ENCODE peak calls at places on chromosomes 4 and X, in nine cellular contexts. S, M, L, R, D, H, F, I and U are unnamed samples.
A peak's percentile ranks its signal among the peaks of the same experiment; 100 is the strongest.

GRCh38 chrX:39630344-39630743 is 467.4 kb downstream of the BCOR start:
- DNase-seq in R (no peak), D (no peak), H (no peak), L (no peak), S (no peak), F (no peak), M (no peak), I (no peak), U (no peak)

GRCh38 chrX:39726810-39727209 is 370.9 kb downstream of the BCOR start:
- DNase-seq in H (no peak), F (no peak), R (peak; percentile 16), D (peak; percentile 74), M (no peak), S (peak; percentile 64), L (no peak), I (no peak), U (no peak)

GRCh38 chr4:125317526-125317880 is 2.7 kb downstream of the FAT4 start:
- DNase-seq in F (no peak), L (peak; percentile 66), S (peak; percentile 62), I (peak; percentile 63), D (peak; percentile 46), R (peak; percentile 14), H (peak; percentile 24), M (no peak), U (no peak)

GRCh38 chr4:38306482-38307071 is 346.4 kb downstream of the PTTG2 start:
- DNase-seq in R (no peak), M (no peak), L (no peak), H (no peak), F (no peak), I (no peak), D (no peak), S (no peak), U (no peak)

GRCh38 chr4:8737601-8738279 is 133.9 kb downstream of the HMX1 start:
- DNase-seq in I (peak; percentile 37), M (no peak), R (no peak), L (no peak), D (no peak), F (no peak), H (no peak), S (no peak), U (no peak)

GRCh38 chrX:38804481-38805293 is 3.4 kb downstream of the MID1IP1 start:
- DNase-seq in R (peak; percentile 23), F (peak; percentile 78), M (peak; percentile 43), L (peak; percentile 71), I (peak; percentile 72), S (peak; percentile 42), H (no peak), D (peak; percentile 25), U (no peak)

GRCh38 chr4:86971355-86971683 is 36.5 kb downstream of the AFF1 start:
- DNase-seq in D (no peak), L (no peak), I (no peak), S (no peak), M (no peak), F (no peak), H (no peak), R (no peak), U (no peak)

GRCh38 chrX:75155454-75155829 is 641 bp downstream of the ABCB7 start:
- DNase-seq in D (no peak), I (no peak), M (no peak), S (no peak), R (no peak), F (no peak), H (peak; percentile 4), L (no peak), U (no peak)

GRCh38 chr4:107824367-107825071 is at the start of gene SGMS2:
- DNase-seq in M (peak; percentile 90), S (peak; percentile 92), D (peak; percentile 89), I (peak; percentile 93), R (peak; percentile 84), H (peak; percentile 95), F (peak; percentile 92), L (peak; percentile 89), U (peak; percentile 84)

GRCh38 chrX:332916-333610 is 14.5 kb upstream of the GTPBP6 start:
- DNase-seq in D (no peak), L (peak; percentile 51), M (no peak), R (no peak), I (peak; percentile 48), F (peak; percentile 74), S (no peak), H (no peak), U (no peak)

GRCh38 chr4:87559090-87559837 is 30.1 kb upstream of the SPARCL1 start:
- DNase-seq in R (peak; percentile 22), I (no peak), F (no peak), L (no peak), M (no peak), S (no peak), H (no peak), D (no peak), U (peak; percentile 79)

GRCh38 chr4:113822555-113823290 is 61.2 kb upstream of the CAMK2D start:
- DNase-seq in M (no peak), F (no peak), D (no peak), S (no peak), R (no peak), H (no peak), L (no peak), I (no peak), U (no peak)

GRCh38 chrX:134019567-134020206 is 34.3 kb upstream of the GPC3 start:
- DNase-seq in F (no peak), R (no peak), L (no peak), H (no peak), M (no peak), I (no peak), S (no peak), D (no peak), U (no peak)

GRCh38 chrX:134024686-134025377 is 39.4 kb upstream of the GPC3 start:
- DNase-seq in F (no peak), M (no peak), I (no peak), S (no peak), H (no peak), R (no peak), D (no peak), L (no peak), U (no peak)

GRCh38 chrX:134023851-134024281 is 38.5 kb upstream of the GPC3 start:
- DNase-seq in L (no peak), D (peak; percentile 22), I (no peak), F (no peak), S (peak; percentile 51), M (no peak), H (no peak), R (no peak), U (no peak)

GRCh38 chrX:134025986-134026731 is 40.8 kb upstream of the GPC3 start:
- DNase-seq in I (no peak), D (no peak), H (no peak), R (no peak), S (no peak), F (no peak), L (no peak), M (no peak), U (no peak)

GRCh38 chrX:134020910-134021309 is 35.5 kb upstream of the GPC3 start:
- DNase-seq in L (no peak), R (no peak), F (no peak), I (no peak), S (peak; percentile 26), H (peak; percentile 26), D (no peak), M (no peak), U (no peak)
- TF ChIP-seq CTCF in L (no peak), R (no peak), F (no peak), I (no peak), S (no peak), H (peak; percentile 17), D (no peak), M (no peak), U (peak; percentile 7)

DNA sequence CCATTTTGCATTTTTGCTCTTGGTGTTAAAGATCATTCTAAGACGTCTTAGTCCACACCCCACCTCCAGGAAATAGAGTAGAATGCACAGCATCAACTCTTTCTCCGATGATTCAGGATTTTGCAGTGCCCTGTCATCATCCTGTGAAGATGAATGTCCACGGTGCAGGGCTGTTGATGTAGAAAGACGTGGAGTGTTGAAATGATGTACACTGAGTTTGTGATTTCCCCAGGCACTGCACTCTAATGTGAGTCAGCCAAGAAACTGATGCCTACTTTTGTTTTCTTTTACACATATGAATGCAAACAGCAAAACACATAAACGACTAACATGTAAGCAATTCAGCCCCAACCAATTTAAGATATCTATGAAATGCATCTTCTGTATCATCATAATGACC is 10.5 kb downstream of the LGI2 start:
- DNase-seq in M (no peak), D (peak; percentile 69), R (no peak), I (no peak), L (no peak), F (no peak), S (peak; percentile 63), H (peak; percentile 86), U (no peak)
- H3K4me3 ChIP-seq in M (no peak overlapping the region), D (no peak overlapping the region), R (no peak overlapping the region), I (no peak overlapping the region), L (no peak overlapping the region), F (no peak overlapping the region), S (no peak overlapping the region), H (no peak overlapping the region), U (no peak overlapping the region)

DNA sequence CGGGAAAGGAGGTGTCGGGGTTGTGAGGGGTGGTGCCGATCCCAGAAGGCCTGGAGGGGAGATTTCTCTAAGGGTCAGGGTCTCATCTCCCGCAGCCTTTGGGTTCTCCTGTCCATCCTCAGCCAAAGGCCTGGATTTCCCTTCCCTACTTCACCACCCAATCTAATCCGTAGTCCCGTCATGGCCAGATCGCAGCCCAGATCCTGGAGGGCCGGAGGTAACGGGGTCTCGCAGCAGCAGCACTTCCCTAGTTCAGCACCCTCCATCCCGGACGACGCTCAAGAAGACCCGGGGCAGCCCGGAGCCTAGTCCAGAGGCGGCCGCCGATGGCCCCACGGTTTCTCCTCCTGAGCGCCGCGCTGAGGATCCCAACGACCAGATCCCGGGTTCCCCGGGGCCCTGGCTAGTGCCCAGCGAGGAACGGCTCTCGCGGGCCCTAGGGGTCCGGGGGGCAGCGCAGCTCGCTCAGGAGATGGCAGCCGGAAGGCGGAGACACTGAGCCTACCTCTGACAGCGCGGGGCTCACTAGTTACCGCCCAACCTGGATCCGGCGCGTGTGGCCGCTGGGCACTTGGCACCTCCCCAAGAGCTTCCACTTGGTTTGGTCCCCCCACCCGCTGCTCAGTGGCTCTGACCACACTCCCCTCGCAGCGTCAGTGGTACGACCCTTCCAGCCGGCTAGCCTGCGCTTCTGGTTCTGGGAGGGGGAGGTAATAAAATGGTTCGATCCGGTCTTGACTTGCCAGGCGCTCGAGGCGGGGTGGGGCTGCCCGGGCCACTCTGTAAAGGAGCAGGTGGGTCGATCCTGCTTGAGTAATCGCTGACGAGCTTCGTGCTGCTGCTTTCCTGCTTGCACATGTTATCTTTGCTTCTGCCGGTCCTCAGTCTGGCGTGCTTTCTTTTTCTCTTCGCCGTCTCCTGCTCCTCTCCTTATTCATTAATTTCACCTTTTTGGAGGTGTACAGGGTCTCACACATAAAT is 3.6 kb downstream of the MAGIX start:
- DNase-seq in R (peak; percentile 86), I (peak; percentile 91), H (peak; percentile 83), M (peak; percentile 61), D (peak; percentile 76), F (peak; percentile 86), S (peak; percentile 76), L (peak; percentile 87), U (no peak)
- TF ChIP-seq CTCF in R (peak; percentile 40), I (peak; percentile 27), H (peak; percentile 56), M (no peak), D (no peak), F (no peak), S (no peak), L (peak; percentile 34), U (no peak)

DNA sequence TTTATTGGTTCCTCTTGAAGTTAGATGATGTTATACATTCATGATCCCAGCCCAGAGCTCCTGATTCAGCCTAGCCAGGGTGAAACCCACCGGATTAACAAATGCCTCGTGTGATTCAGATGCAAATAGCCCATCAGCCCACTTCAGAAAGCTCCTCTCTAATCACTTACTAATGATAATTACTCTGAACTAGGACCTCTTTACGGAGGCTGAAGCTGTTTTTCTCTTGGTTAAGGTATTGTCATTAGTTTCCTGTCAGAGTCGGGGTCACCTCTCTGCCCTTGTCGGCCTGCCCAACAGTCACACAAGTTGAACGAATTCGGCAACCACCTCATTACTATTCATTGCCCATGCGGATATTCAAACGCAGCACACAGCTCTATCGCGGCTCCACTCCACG is 36.6 kb downstream of the ZFP42 start:
- DNase-seq in I (no peak), M (no peak), F (no peak), H (no peak), R (no peak), D (no peak), S (no peak), L (no peak), U (no peak)
- H3K4me3 ChIP-seq in I (no peak overlapping the region), M (no peak overlapping the region), F (no peak overlapping the region), H (no peak overlapping the region), R (no peak overlapping the region), D (no peak overlapping the region), S (no peak overlapping the region), L (no peak overlapping the region), U (no peak overlapping the region)